ENCODE peak calls at places on chromosomes 6 and 20, in five cellular contexts. One of them, this sample, is unnamed.

GRCh38 chr6:41451515-41452163 is 94.5 kb upstream of the FOXP4 start:
- DNase-seq in GM23338: no peak
- DNase-seq in psoas muscle: peak; percentile 42
- DNase-seq in esophagus squamous epithelium: no peak
- DNase-seq in mucosa of descending colon: no peak
- DNase-seq in this sample: peak; percentile 25

GRCh38 chr6:32944265-32944664 is 3.4 kb upstream of the HLA-DMB start:
- DNase-seq in psoas muscle: no peak
- DNase-seq in GM23338: no peak
- DNase-seq in esophagus squamous epithelium: no peak
- DNase-seq in mucosa of descending colon: no peak
- DNase-seq in this sample: no peak

GRCh38 chr6:17867880-17868279 is 119.6 kb downstream of the KIF13A start:
- DNase-seq in GM23338: no peak
- DNase-seq in mucosa of descending colon: no peak
- DNase-seq in psoas muscle: no peak
- DNase-seq in esophagus squamous epithelium: no peak
- DNase-seq in this sample: no peak

GRCh38 chr20:50786703-50787102 is 8.2 kb upstream of the BCAS4 start:
- DNase-seq in GM23338: no peak
- DNase-seq in mucosa of descending colon: no peak
- DNase-seq in esophagus squamous epithelium: no peak
- DNase-seq in psoas muscle: no peak
- DNase-seq in this sample: peak; percentile 31

GRCh38 chr6:163872335-163872734 is 457.8 kb downstream of the QKI start:
- DNase-seq in esophagus squamous epithelium: no peak
- DNase-seq in GM23338: no peak
- DNase-seq in mucosa of descending colon: no peak
- DNase-seq in psoas muscle: no peak
- DNase-seq in this sample: no peak

GRCh38 chr6:145137425-145137824 is 597.9 kb downstream of the EPM2A start:
- DNase-seq in GM23338: peak; percentile 49
- DNase-seq in psoas muscle: no peak
- DNase-seq in esophagus squamous epithelium: no peak
- DNase-seq in mucosa of descending colon: no peak
- DNase-seq in this sample: no peak

GRCh38 chr6:169967687-169968086 is 216.3 kb downstream of the ERMARD start:
- DNase-seq in esophagus squamous epithelium: no peak
- DNase-seq in psoas muscle: no peak
- DNase-seq in GM23338: no peak
- DNase-seq in mucosa of descending colon: no peak
- DNase-seq in this sample: no peak

GRCh38 chr6:39590994-39591393 is 134.2 kb downstream of the KIF6 start:
- DNase-seq in psoas muscle: no peak
- DNase-seq in GM23338: peak; percentile 46
- DNase-seq in esophagus squamous epithelium: no peak
- DNase-seq in mucosa of descending colon: no peak
- DNase-seq in this sample: no peak

GRCh38 chr20:49630396-49630951 is 62.5 kb upstream of the PTGIS start:
- DNase-seq in psoas muscle: no peak
- DNase-seq in mucosa of descending colon: no peak
- DNase-seq in GM23338: no peak
- DNase-seq in esophagus squamous epithelium: no peak
- DNase-seq in this sample: no peak

GRCh38 chr20:44790994-44791393 is 19.4 kb downstream of the RIMS4 start:
- DNase-seq in psoas muscle: no peak
- DNase-seq in GM23338: no peak
- DNase-seq in esophagus squamous epithelium: no peak
- DNase-seq in mucosa of descending colon: no peak
- DNase-seq in this sample: no peak

GRCh38 chr20:34711813-34712430 is 7.8 kb downstream of the TP53INP2 start:
- DNase-seq in psoas muscle: no peak
- DNase-seq in mucosa of descending colon: no peak
- DNase-seq in esophagus squamous epithelium: no peak
- DNase-seq in GM23338: no peak
- DNase-seq in this sample: no peak

GRCh38 chr6:16063580-16063979 is 65.3 kb upstream of the MYLIP start:
- DNase-seq in psoas muscle: no peak
- DNase-seq in GM23338: no peak
- DNase-seq in esophagus squamous epithelium: no peak
- DNase-seq in mucosa of descending colon: no peak
- DNase-seq in this sample: no peak

GRCh38 chr20:30168025-30168799 is 1089.3 kb upstream of the DEFB115 start:
- DNase-seq in GM23338: peak; percentile 4
- DNase-seq in esophagus squamous epithelium: no peak
- DNase-seq in mucosa of descending colon: peak; percentile 30
- DNase-seq in psoas muscle: no peak
- DNase-seq in this sample: no peak

GRCh38 chr6:3157151-3157933 is at the start of gene TUBB2A:
- DNase-seq in mucosa of descending colon: peak; percentile 90
- DNase-seq in psoas muscle: peak; percentile 87
- DNase-seq in esophagus squamous epithelium: peak; percentile 33
- DNase-seq in GM23338: peak; percentile 83
- DNase-seq in this sample: peak; percentile 91

GRCh38 chr20:58448958-58449357 is 59.9 kb downstream of the VAPB start:
- DNase-seq in psoas muscle: no peak
- DNase-seq in GM23338: no peak
- DNase-seq in mucosa of descending colon: no peak
- DNase-seq in esophagus squamous epithelium: no peak
- DNase-seq in this sample: no peak
- H3K36me3 ChIP-seq in psoas muscle: no peaks in the 10 kb centered on the region
- H3K36me3 ChIP-seq in GM23338: peaks cover 3% of the 10 kb centered on the region
- H3K36me3 ChIP-seq in mucosa of descending colon: no peaks in the 10 kb centered on the region
- H3K36me3 ChIP-seq in esophagus squamous epithelium: peaks cover 6% of the 10 kb centered on the region
- H3K36me3 ChIP-seq in this sample: peaks cover 8% of the 10 kb centered on the region

DNA sequence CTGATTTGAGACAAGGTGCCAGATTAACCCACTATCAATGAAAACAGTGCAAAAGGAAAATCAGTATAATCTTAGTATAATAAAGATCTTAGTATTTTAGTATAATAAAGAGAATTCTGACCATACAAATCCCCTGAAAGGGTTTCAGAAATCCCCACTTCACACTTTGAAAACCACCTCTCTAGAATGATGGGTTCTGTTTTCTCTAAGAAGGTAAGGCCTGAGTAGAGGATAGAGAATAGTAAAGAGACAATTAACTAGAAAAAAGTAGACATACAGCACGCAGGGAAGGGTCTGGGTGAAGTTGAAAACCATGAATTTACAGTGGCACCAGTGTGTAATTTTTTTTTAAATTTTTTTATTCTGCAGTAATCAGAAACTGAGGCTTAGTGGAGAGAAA is 73.6 kb downstream of the REV3L start:
- DNase-seq in esophagus squamous epithelium: no peak
- DNase-seq in psoas muscle: no peak
- DNase-seq in GM23338: no peak
- DNase-seq in mucosa of descending colon: no peak
- DNase-seq in this sample: no peak
- H3K36me3 ChIP-seq in esophagus squamous epithelium: peaks cover under 1% of the 10 kb centered on the region
- H3K36me3 ChIP-seq in psoas muscle: peaks cover 3% of the 10 kb centered on the region
- H3K36me3 ChIP-seq in GM23338: no peaks in the 10 kb centered on the region
- H3K36me3 ChIP-seq in mucosa of descending colon: no peaks in the 10 kb centered on the region
- H3K36me3 ChIP-seq in this sample: peaks cover 24% of the 10 kb centered on the region

DNA sequence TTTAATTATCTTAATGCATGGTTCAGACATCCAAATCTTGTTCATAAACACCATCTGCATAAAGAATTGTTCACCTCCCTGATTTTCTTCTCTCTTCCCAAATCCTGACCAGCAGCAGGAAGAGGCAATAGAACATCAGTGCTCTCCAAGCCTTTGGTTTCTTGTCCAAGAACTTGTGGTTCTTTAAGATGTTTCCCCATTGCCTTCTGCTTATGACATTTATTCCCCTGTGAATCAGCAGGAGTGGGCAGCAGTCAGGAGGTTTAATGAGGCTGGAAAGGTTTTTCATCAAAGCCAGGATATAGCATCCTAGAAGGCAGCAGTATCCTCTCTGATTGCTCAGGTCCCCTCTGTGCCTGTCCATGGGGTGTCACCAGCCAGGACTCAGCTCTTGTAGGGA is 5.3 kb downstream of the HDDC2 start:
- DNase-seq in mucosa of descending colon: no peak
- DNase-seq in psoas muscle: no peak
- DNase-seq in GM23338: no peak
- DNase-seq in esophagus squamous epithelium: no peak
- DNase-seq in this sample: no peak
- H3K36me3 ChIP-seq in mucosa of descending colon: no peaks in the 10 kb centered on the region
- H3K36me3 ChIP-seq in psoas muscle: peaks cover 9% of the 10 kb centered on the region
- H3K36me3 ChIP-seq in GM23338: peaks cover 37% of the 10 kb centered on the region
- H3K36me3 ChIP-seq in esophagus squamous epithelium: peaks cover 14% of the 10 kb centered on the region
- H3K36me3 ChIP-seq in this sample: peaks cover 11% of the 10 kb centered on the region

GRCh38 chr6:158669145-158670035 is 19.5 kb downstream of the SYTL3 start:
- DNase-seq in esophagus squamous epithelium: no peak
- DNase-seq in GM23338: no peak
- DNase-seq in mucosa of descending colon: no peak
- DNase-seq in psoas muscle: no peak
- DNase-seq in this sample: no peak

GRCh38 chr6:158668707-158669103 is 18.9 kb downstream of the SYTL3 start:
- DNase-seq in psoas muscle: no peak
- DNase-seq in esophagus squamous epithelium: no peak
- DNase-seq in mucosa of descending colon: no peak
- DNase-seq in GM23338: no peak
- DNase-seq in this sample: peak; percentile 27

GRCh38 chr6:158667360-158667981 is 17.6 kb downstream of the SYTL3 start:
- DNase-seq in esophagus squamous epithelium: no peak
- DNase-seq in GM23338: no peak
- DNase-seq in psoas muscle: no peak
- DNase-seq in mucosa of descending colon: no peak
- DNase-seq in this sample: no peak

GRCh38 chr6:158665332-158665731 is 15.5 kb downstream of the SYTL3 start:
- DNase-seq in psoas muscle: no peak
- DNase-seq in GM23338: no peak
- DNase-seq in mucosa of descending colon: no peak
- DNase-seq in esophagus squamous epithelium: no peak
- DNase-seq in this sample: peak; percentile 51

GRCh38 chr6:158666637-158667359 is 16.9 kb downstream of the SYTL3 start:
- DNase-seq in mucosa of descending colon: no peak
- DNase-seq in psoas muscle: no peak
- DNase-seq in GM23338: no peak
- DNase-seq in esophagus squamous epithelium: no peak
- DNase-seq in this sample: peak; percentile 62
- H3K36me3 ChIP-seq in mucosa of descending colon: no peaks in the 10 kb centered on the region
- H3K36me3 ChIP-seq in psoas muscle: no peaks in the 10 kb centered on the region
- H3K36me3 ChIP-seq in GM23338: no peaks in the 10 kb centered on the region
- H3K36me3 ChIP-seq in esophagus squamous epithelium: no peaks in the 10 kb centered on the region
- H3K36me3 ChIP-seq in this sample: no peaks in the 10 kb centered on the region